ENCODE peak calls at places on chromosomes 7 and 10, in four cellular contexts. Z is A549, D is K562, T is H1. B is an unnamed sample.

GRCh38 chr7:128167316-128167691 is 73.8 kb upstream of the LEP start:
- DNase-seq in Z (peak; percentile 72), D (peak; percentile 62), T (no peak), B (no peak)

GRCh38 chr10:130028465-130028819 is 64.4 kb upstream of the EBF3 start:
- DNase-seq in T (no peak), D (no peak), Z (no peak), B (no peak)

GRCh38 chr10:101112799-101113594 is 18.1 kb upstream of the TLX1 start:
- DNase-seq in Z (no peak), T (no peak), D (no peak), B (peak; percentile 85)

GRCh38 chr7:84003191-84003590 is 191.4 kb downstream of the SEMA3A start:
- DNase-seq in D (no peak), T (no peak), Z (no peak), B (no peak)

GRCh38 chr10:90179696-90180407 is 478.5 kb downstream of the KIF20B start:
- DNase-seq in Z (no peak), T (no peak), D (no peak), B (no peak)

GRCh38 chr10:2978111-2978510 is 89.2 kb upstream of the PFKP start:
- DNase-seq in D (no peak), T (no peak), Z (peak; percentile 62), B (peak; percentile 56)

GRCh38 chr10:47241256-47241655 is 58.7 kb upstream of the GDF10 start:
- DNase-seq in T (no peak), D (no peak), Z (no peak), B (no peak)

GRCh38 chr10:103824281-103824680 is 31.1 kb downstream of the SH3PXD2A start:
- DNase-seq in D (no peak), T (no peak), Z (no peak), B (no peak)

GRCh38 chr7:46764100-46764941 is 817.6 kb downstream of the TNS3 start:
- DNase-seq in D (no peak), T (no peak), Z (peak; percentile 54), B (no peak)

GRCh38 chr7:4709187-4709586 is 27.1 kb downstream of the FOXK1 start:
- DNase-seq in Z (no peak), T (no peak), D (no peak), B (no peak)

GRCh38 chr7:89994483-89994882 is 159.8 kb upstream of the STEAP1 start:
- DNase-seq in T (no peak), D (no peak), Z (no peak), B (no peak)

GRCh38 chr7:16918288-16918895 is 36.6 kb upstream of the AGR3 start:
- DNase-seq in T (no peak), Z (no peak), D (peak; percentile 29), B (peak; percentile 31)

GRCh38 chr10:59674211-59674836 is 35.3 kb downstream of the SLC16A9 start:
- DNase-seq in T (no peak), Z (no peak), D (no peak), B (no peak)

GRCh38 chr7:158375034-158375433 is 212.6 kb downstream of the PTPRN2 start:
- DNase-seq in T (no peak), D (no peak), Z (no peak), B (no peak)

GRCh38 chr7:143978585-143978984 is 21.5 kb upstream of the OR6B1 start:
- DNase-seq in Z (no peak), T (no peak), D (no peak), B (no peak)

GRCh38 chr10:113733635-113734034 is 17.8 kb upstream of the PLEKHS1 start:
- DNase-seq in Z (no peak), T (no peak), D (no peak), B (no peak)

GRCh38 chr7:96770758-96771157 is 61.1 kb upstream of the SEM1 start:
- DNase-seq in T (no peak), Z (no peak), D (no peak), B (no peak)

GRCh38 chr7:93366816-93367215 is 134.7 kb downstream of the VPS50 start:
- DNase-seq in T (no peak), Z (no peak), D (no peak), B (no peak)

DNA sequence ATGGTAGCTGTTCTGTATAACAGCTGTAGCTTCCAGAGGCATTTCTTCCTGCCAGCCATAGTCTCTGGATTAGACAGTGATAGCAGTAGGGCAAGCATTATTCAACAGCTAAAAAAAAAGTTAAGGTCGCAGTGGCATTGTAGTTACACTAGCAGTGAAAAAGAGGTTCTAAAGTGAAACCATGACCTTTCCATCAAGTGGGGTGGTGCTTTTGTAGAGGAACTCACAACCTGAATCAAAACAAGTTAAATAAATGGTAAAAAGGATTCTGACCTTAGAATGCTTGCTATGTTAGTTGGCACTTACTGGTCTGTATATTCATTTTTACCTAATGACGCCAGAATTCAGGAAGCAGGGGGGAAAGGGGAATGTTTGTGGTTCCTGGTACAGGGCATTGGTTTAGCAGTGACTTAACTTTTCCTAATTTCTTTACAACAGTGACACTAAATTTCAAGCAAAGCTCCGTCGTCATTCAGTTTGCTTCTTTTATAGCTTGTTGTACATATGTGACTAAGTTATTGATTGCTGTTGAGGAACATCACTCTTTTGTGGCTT is 55.0 kb downstream of the GBF1 start:
- DNase-seq in T (no peak), Z (no peak), D (no peak), B (peak; percentile 8)
- TF ChIP-seq KDM1A in T (no peak), Z (no peak), D (no peak), B (no peak)

GRCh38 chr10:11018830-11019692 is 1.4 kb downstream of the CELF2 start:
- DNase-seq in Z (no peak), D (no peak), T (no peak), B (no peak)

GRCh38 chr10:11018426-11018818 is 750 bp downstream of the CELF2 start:
- DNase-seq in Z (no peak), D (peak; percentile 7), T (no peak), B (no peak)

GRCh38 chr10:11016959-11017574 is 605 bp upstream of the CELF2 start:
- DNase-seq in T (no peak), Z (no peak), D (no peak), B (no peak)

GRCh38 chr10:11015371-11015934 is 2.2 kb upstream of the CELF2 start:
- DNase-seq in T (no peak), Z (no peak), D (no peak), B (no peak)

GRCh38 chr10:11017575-11018425 is at the start of gene CELF2:
- DNase-seq in Z (no peak), D (peak; percentile 18), T (peak; percentile 46), B (no peak)
- TF ChIP-seq POLR2A in Z (no peak), D (no peak), T (no peak), B (no peak)

GRCh38 chr10:110629680-110630191 is 14.4 kb upstream of the RBM20 start:
- DNase-seq in T (no peak), Z (no peak), D (no peak), B (peak; percentile 71)
- TF ChIP-seq KDM1A in T (no peak), Z (no peak), D (no peak), B (no peak)

DNA sequence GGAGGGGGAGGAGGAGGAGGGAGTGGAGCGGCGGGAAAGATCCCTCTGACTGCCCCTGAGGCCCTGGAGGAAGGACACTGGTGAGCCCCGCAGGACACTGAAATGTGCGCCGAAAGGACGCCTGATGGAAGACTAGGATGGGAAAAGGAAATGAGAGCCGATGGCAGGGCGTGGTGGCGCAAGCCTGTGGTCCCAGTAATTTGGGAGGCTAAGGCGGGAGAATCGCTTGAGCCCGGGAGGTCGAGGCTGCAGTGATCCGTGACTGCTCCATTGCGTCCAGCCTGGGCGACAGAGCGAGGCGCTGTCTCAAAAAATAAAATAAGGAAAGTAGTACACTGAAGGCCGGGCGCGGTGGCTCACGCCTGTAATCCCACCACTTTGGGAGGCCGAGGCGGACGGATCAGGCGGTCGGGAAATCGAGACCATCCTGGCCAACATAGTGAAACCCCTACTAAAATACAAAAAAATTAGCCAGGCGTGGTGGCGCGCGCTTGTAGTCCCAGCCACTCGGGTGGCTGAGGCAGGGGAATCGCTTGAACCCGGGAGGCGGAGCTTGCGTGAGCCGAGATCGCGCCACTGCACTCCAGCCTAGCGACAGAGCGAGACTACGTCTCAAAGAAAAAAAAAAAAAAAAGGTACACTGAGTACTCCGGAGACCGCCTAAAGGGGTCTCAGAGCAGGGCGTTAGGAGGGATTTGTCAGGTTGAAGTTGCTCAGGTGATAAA is 561 bp upstream of the HNRNPF start:
- DNase-seq in T (no peak), Z (no peak), D (no peak), B (no peak)
- TF ChIP-seq POLR2A in T (no peak), Z (peak; percentile 44), D (peak; percentile 8), B (peak; percentile 36)

GRCh38 chr10:58456180-58456579 is 56.5 kb upstream of the BICC1 start:
- DNase-seq in D (no peak), Z (no peak), T (no peak), B (no peak)

GRCh38 chr10:58457761-58458616 is 54.7 kb upstream of the BICC1 start:
- DNase-seq in T (no peak), D (no peak), Z (no peak), B (peak; percentile 92)

GRCh38 chr10:58448121-58448935 is 63.1 kb downstream of the TFAM start:
- DNase-seq in Z (no peak), D (no peak), T (no peak), B (no peak)

GRCh38 chr10:58451490-58451889 is 61.2 kb upstream of the BICC1 start:
- DNase-seq in D (no peak), Z (no peak), T (no peak), B (no peak)

GRCh38 chr10:58453098-58453497 is 59.6 kb upstream of the BICC1 start:
- DNase-seq in D (no peak), T (no peak), Z (no peak), B (no peak)
- TF ChIP-seq KDM1A in D (no peak), T (no peak), Z (no peak), B (no peak)

DNA sequence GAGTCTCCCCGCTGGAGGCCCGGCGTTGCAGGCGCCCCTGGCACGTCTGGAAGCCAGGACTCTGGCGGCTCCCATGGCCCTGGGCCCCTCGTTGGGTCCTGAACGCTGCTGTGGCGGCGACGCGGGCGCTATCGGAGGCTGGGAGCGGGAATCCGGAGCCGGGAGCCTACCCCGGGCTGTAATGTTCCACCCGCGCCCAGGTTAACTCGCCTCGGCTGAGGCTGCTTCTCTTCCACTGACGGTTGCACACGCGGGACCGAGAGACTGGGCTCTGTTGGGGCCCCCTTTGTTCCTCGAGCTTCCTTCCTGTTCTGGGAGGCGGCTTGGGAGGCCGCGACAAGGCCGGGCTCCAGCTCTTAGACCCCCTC is 1.3 kb upstream of the HOXA5 start:
- DNase-seq in D (no peak), Z (no peak), T (no peak), B (no peak)
- TF ChIP-seq POLR2A in D (no peak), Z (no peak), T (no peak), B (no peak)

GRCh38 chr7:91307467-91307866 is 43.2 kb downstream of the FZD1 start:
- DNase-seq in T (no peak), Z (no peak), D (no peak), B (no peak)

GRCh38 chr7:91306266-91306665 is 42.0 kb downstream of the FZD1 start:
- DNase-seq in Z (no peak), D (no peak), T (no peak), B (no peak)

GRCh38 chr7:91299952-91300775 is 35.9 kb downstream of the FZD1 start:
- DNase-seq in D (peak; percentile 85), T (no peak), Z (no peak), B (no peak)

GRCh38 chr7:91302794-91303193 is 38.6 kb downstream of the FZD1 start:
- DNase-seq in Z (no peak), T (no peak), D (no peak), B (no peak)
- TF ChIP-seq KDM1A in Z (no peak), T (no peak), D (no peak), B (no peak)

GRCh38 chr10:62653254-62653653 is 151.3 kb upstream of the ADO start:
- DNase-seq in D (no peak), T (no peak), Z (no peak), B (no peak)
- TF ChIP-seq POLR2A in D (no peak), T (no peak), Z (no peak), B (no peak)

GRCh38 chr10:121709674-121710073 is 111.4 kb upstream of the FGFR2 start:
- DNase-seq in Z (no peak), T (no peak), D (no peak), B (no peak)
- TF ChIP-seq KDM1A in Z (no peak), T (no peak), D (no peak), B (no peak)

B was measured in HepG2.